ENCODE peak calls at places on chromosomes 12 and 14, in ten cellular contexts. O, E, S, Z, T, C, X, I, P and F are unnamed samples.
A peak's percentile ranks its signal among the peaks of the same experiment; 100 is the strongest.

GRCh38 chr14:105053421-105053820 is 11.8 kb downstream of the GPR132 start:
- DNase-seq in O (no peak), E (no peak), S (no peak), Z (no peak), T (no peak), C (no peak), X (no peak), I (no peak), P (no peak), F (no peak)

GRCh38 chr14:90393966-90394365 is 2.9 kb upstream of the CALM1 start:
- DNase-seq in O (no peak), E (no peak), S (no peak), Z (no peak), T (no peak), C (no peak), X (no peak), I (no peak), P (no peak), F (no peak)

GRCh38 chr14:100285021-100285912 is 21.0 kb downstream of the SLC25A29 start:
- DNase-seq in O (no peak), E (no peak), S (peak; percentile 92), Z (no peak), T (peak; percentile 96), C (no peak), X (no peak), I (peak; percentile 83), P (no peak), F (peak; percentile 89)

GRCh38 chr12:90841336-90841735 is 113.6 kb downstream of the CCER1 start:
- DNase-seq in O (no peak), E (no peak), S (no peak), Z (no peak), T (no peak), C (no peak), X (no peak), I (no peak), P (no peak), F (no peak)

GRCh38 chr12:1974812-1975211 is 29.4 kb downstream of the DCP1B start:
- DNase-seq in O (no peak), E (no peak), S (no peak), Z (no peak), T (no peak), C (no peak), X (no peak), I (no peak), P (no peak), F (no peak)

GRCh38 chr12:82874935-82875334 is 188.2 kb downstream of the TMTC2 start:
- DNase-seq in O (no peak), E (peak; percentile 84), S (no peak), Z (peak; percentile 44), T (no peak), C (no peak), X (no peak), I (no peak), P (no peak), F (no peak)

GRCh38 chr14:93033983-93034670 is 81.6 kb downstream of the ITPK1 start:
- DNase-seq in O (no peak), E (no peak), S (peak; percentile 31), Z (no peak), T (peak; percentile 88), C (no peak), X (no peak), I (peak; percentile 44), P (no peak), F (no peak)

GRCh38 chr12:25759752-25760151 is 198.7 kb upstream of the RASSF8 start:
- DNase-seq in O (no peak), E (no peak), S (no peak), Z (no peak), T (no peak), C (no peak), X (no peak), I (no peak), P (no peak), F (no peak)

GRCh38 chr12:81992461-81992860 is 233.3 kb upstream of the PPFIA2 start:
- DNase-seq in O (no peak), E (peak; percentile 20), S (no peak), Z (no peak), T (no peak), C (peak; percentile 21), X (no peak), I (peak; percentile 59), P (no peak), F (no peak)

GRCh38 chr12:76085159-76085868 is 829 bp upstream of the NAP1L1 start:
- DNase-seq in O (no peak), E (peak; percentile 42), S (no peak), Z (peak; percentile 32), T (peak; percentile 10), C (no peak), X (no peak), I (no peak), P (no peak), F (no peak)
- TF ChIP-seq CTCF in O (peak; percentile 52), E (no peak), S (no peak), Z (peak; percentile 56), T (peak; percentile 41), C (no peak), X (no peak), I (peak; percentile 13), P (no peak), F (no peak)

DNA sequence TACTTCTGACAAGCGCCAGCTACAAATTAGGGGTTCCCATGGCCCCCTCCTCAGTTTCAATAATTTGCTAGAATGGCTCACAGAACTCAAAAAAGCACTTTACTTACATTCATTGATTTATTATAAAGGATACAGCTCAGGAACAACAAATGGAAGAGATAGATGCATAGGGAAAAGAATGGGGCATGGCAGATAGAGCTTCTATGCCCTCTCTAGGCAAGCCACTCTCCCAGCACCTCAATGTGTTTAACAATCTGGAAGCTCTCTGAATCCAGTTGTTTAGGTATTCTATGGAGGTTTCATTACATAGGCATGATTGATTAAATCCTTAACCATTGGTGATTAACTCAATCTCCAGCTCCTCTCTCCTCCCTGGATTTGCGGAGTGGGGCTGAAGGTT is 184.5 kb upstream of the DAAM1 start:
- DNase-seq in O (no peak), E (no peak), S (no peak), Z (no peak), T (no peak), C (no peak), X (no peak), I (no peak), P (no peak), F (no peak)
- TF ChIP-seq CTCF in O (no peak), E (peak; percentile 5), S (no peak), Z (peak; percentile 48), T (no peak), C (no peak), X (no peak), I (no peak), P (no peak), F (no peak)

DNA sequence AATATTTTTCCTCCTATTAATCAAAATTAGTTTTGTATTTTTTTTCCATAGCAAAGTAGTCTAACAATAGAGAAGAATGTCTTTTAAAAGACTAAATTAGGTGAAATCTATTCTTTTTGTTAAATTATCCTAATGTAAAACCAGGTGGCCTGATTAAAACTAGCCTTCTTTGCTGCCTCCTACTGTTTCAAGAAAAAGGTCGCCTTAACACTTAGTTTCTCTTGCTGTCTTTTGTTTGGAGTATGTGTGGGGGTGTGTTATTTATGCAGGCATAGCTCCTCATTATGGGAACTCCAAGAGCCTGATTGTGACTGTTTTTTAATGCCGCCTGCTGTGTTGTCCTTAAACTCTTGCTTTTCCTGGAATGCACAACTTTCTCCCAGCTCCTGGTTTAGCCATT is 855.3 kb downstream of the DIO2 start:
- DNase-seq in O (no peak), E (no peak), S (no peak), Z (no peak), T (no peak), C (no peak), X (no peak), I (no peak), P (no peak), F (no peak)
- TF ChIP-seq CTCF in O (no peak), E (no peak), S (no peak), Z (peak; percentile 46), T (no peak), C (no peak), X (no peak), I (no peak), P (no peak), F (no peak)

GRCh38 chr12:67459578-67459977 is 189.0 kb upstream of the DYRK2 start:
- DNase-seq in O (no peak), E (no peak), S (no peak), Z (no peak), T (no peak), C (no peak), X (no peak), I (no peak), P (no peak), F (no peak)

GRCh38 chr12:67456281-67456918 is 187.2 kb downstream of the CAND1 start:
- DNase-seq in O (no peak), E (peak; percentile 68), S (no peak), Z (peak; percentile 61), T (no peak), C (no peak), X (no peak), I (no peak), P (no peak), F (no peak)

GRCh38 chr12:67457136-67457535 is 188.0 kb downstream of the CAND1 start:
- DNase-seq in O (no peak), E (no peak), S (no peak), Z (no peak), T (no peak), C (no peak), X (no peak), I (no peak), P (no peak), F (no peak)

GRCh38 chr12:67459173-67459572 is 189.4 kb upstream of the DYRK2 start:
- DNase-seq in O (no peak), E (no peak), S (no peak), Z (no peak), T (no peak), C (no peak), X (no peak), I (no peak), P (no peak), F (no peak)

DNA sequence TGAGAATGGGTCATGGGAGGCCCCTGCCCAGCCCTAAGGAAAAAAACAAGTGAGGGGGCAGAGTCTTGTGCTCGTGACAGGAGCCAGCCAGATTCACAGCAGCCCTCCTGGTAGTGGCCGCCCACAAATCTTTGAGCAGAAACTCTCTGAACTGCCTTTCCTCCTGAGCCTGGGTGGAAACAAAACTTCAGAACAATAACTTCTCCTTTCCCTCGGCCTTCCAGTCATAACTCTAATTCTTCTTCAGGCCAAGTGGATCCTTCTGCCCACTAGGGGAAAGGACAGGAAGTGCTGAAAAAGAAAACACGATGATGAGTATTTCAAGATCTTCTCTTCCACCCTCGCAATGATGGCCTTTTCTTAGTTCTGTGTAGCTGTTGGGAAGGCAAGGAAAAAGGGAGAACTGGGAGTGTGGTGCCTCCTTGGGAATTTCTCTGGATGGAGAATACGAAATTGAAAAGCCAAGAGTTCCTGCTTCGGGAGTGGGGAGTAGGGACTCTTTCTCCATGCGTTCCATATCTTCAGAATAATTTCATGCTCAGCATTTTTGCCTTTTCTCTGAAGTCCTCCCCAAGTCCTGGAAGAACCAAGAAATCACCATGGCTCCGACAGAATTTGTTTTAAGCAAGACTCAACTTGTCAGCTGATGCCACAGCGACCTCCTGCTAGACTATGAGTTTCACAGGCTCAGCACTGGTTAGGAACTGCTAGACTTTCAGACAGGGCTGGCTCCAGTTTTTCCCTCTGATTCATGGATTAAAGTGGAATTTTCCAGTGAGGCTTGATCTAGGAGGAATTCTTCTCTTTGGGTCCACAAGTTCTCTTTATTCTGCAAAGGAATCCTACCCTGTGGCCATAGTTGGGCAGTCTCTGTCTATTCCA is 188.9 kb downstream of the CAND1 start:
- DNase-seq in O (no peak), E (peak; percentile 59), S (no peak), Z (peak; percentile 27), T (peak; percentile 14), C (no peak), X (no peak), I (no peak), P (no peak), F (no peak)
- TF ChIP-seq CTCF in O (peak; percentile 40), E (no peak), S (no peak), Z (no peak), T (no peak), C (peak; percentile 42), X (peak; percentile 23), I (no peak), P (no peak), F (no peak)

GRCh38 chr12:17976202-17976601 is 113.8 kb downstream of the RERGL start:
- DNase-seq in O (no peak), E (peak; percentile 18), S (no peak), Z (no peak), T (no peak), C (no peak), X (no peak), I (peak; percentile 31), P (no peak), F (no peak)
- TF ChIP-seq CTCF in O (no peak), E (peak; percentile 43), S (no peak), Z (peak; percentile 25), T (no peak), C (no peak), X (no peak), I (no peak), P (no peak), F (no peak)